ENCODE peak calls at places on chromosomes 12 and 14, in four cellular contexts. B is K562, R is DND-41, Q is GM12878. V is an unnamed sample. For H4K20me1, the result is how much of the 10 kb centered on the place peaks cover.

GRCh38 chr12:73629171-73629570 is 908.5 kb upstream of the ATXN7L3B start:
- DNase-seq in R (no peak), Q (no peak), B (no peak), V (no peak)

GRCh38 chr12:576613-577110 is 86.6 kb downstream of the NINJ2 start:
- DNase-seq in R (no peak), Q (no peak), B (no peak), V (no peak)

GRCh38 chr12:56591111-56591510 is 39.0 kb downstream of the BAZ2A start:
- DNase-seq in R (no peak), B (no peak), Q (no peak), V (no peak)

GRCh38 chr14:96264850-96265249 is 8.8 kb downstream of the BDKRB1 start:
- DNase-seq in Q (no peak), B (no peak), R (no peak), V (no peak)

GRCh38 chr14:100676089-100676685 is 50.5 kb upstream of the DLK1 start:
- DNase-seq in B (peak), R (no peak), Q (no peak), V (no peak)

GRCh38 chr12:92144045-92144630 is 1.5 kb downstream of the BTG1 start:
- DNase-seq in Q (no peak), B (peak), R (peak), V (peak)

GRCh38 chr14:38662781-38663180 is 406.9 kb upstream of the CLEC14A start:
- DNase-seq in Q (no peak), B (no peak), R (no peak), V (peak)

GRCh38 chr12:56366948-56367347 is 4.3 kb upstream of the APOF start:
- DNase-seq in B (no peak), R (no peak), Q (no peak), V (no peak)

GRCh38 chr14:104656014-104656714 is 33.3 kb upstream of the INF2 start:
- DNase-seq in Q (no peak), B (no peak), R (no peak), V (no peak)

GRCh38 chr14:72443991-72444431 is 449.9 kb downstream of the DPF3 start:
- DNase-seq in Q (peak), B (no peak), R (peak), V (no peak)

GRCh38 chr12:57485695-57486094 is 2.2 kb upstream of the MARS1 start:
- DNase-seq in Q (no peak), B (no peak), R (no peak), V (no peak)

GRCh38 chr12:66092559-66093269 is 37.8 kb downstream of the LLPH start:
- DNase-seq in B (no peak), Q (no peak), R (no peak), V (no peak)

GRCh38 chr12:44875417-44875953 is 630 bp downstream of the NELL2 start:
- DNase-seq in R (no peak), B (no peak), Q (no peak), V (no peak)

GRCh38 chr14:51680031-51680430 is 28.3 kb downstream of the FRMD6 start:
- DNase-seq in B (no peak), Q (no peak), R (no peak), V (no peak)
- H3K4me2 ChIP-seq in B (no peak), Q (no peak), R (no peak), V (no peak)

DNA sequence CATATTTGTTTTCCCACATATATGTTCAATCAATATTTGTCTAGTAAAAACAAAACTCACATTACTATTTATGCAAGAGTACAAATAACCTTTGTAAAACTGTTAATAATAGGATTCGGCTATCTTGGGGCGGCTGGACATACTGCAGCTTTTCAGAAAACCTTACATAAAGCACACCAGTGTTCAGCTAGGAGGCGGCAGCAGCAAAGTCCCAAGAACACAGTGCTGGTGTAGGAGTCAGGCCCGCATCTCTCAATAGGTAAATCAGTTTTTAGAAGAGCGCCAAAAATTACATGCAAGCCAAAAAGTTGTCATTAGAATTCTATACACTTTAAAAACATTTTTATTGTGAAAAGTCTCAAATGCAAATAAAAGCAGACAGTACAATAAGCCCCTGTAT is 37.5 kb downstream of the CCDC88C start:
- DNase-seq in B (no peak), R (no peak), Q (no peak), V (no peak)
- H4K20me1 ChIP-seq in B (under half), R (half or more), Q (under half), V (under half)

GRCh38 chr12:32265461-32265860 is 133.9 kb upstream of the FGD4 start:
- DNase-seq in B (no peak), R (no peak), Q (no peak), V (no peak)
- H3K4me3 ChIP-seq in B (no peak), R (no peak), Q (no peak), V (no peak)

DNA sequence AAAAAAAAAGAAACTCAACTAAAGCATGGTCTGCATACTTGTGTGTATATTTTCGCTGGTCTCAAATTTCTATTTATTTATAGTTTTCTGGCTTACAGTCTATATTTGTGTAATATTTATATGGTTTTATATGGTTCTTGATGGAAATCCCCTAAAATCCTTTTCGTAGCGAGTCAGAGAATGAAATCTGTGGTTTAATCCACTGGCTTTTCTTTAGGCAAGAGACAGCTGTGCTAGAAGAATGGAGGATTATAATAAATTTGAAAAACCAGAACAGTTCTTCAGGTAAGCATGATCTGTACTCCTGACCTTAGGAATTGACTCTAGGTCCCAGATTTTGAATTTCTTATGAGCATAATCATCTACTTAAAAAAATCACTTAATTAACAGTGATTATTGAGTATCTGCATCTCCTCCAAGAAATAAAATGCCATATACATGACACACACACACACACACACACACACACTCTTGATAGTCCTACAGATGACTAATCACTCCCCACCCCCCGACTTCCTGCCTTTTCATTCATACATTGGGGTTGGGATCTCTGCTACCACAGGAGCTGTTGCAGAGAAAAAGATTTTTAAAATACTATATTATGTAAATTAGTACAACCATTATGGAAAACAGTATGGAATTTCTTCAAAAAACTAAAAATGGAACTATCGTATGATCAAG is 113.4 kb downstream of the CRADD start:
- DNase-seq in B (peak), Q (no peak), R (peak), V (peak)
- H3K4me2 ChIP-seq in B (no peak), Q (no peak), R (peak), V (peak)

GRCh38 chr12:132506328-132506727 is 16.4 kb downstream of the FBRSL1 start:
- DNase-seq in R (no peak), Q (no peak), B (no peak), V (no peak)
- H4K20me1 ChIP-seq in R (half or more), Q (under half), B (half or more), V (half or more)

GRCh38 chr12:2960432-2960956 is 1.3 kb downstream of the TEAD4 start:
- DNase-seq in B (no peak), Q (no peak), R (no peak), V (peak)

GRCh38 chr12:2963760-2964292 is 4.6 kb downstream of the TEAD4 start:
- DNase-seq in B (no peak), Q (no peak), R (no peak), V (no peak)

GRCh38 chr12:2961705-2962104 is 2.5 kb downstream of the TEAD4 start:
- DNase-seq in R (no peak), B (no peak), Q (no peak), V (no peak)

GRCh38 chr12:2960996-2961616 is 1.9 kb downstream of the TEAD4 start:
- DNase-seq in Q (no peak), R (no peak), B (no peak), V (no peak)

GRCh38 chr12:2963154-2963759 is 4.1 kb downstream of the TEAD4 start:
- DNase-seq in R (no peak), Q (no peak), B (no peak), V (no peak)
- H3K4me3 ChIP-seq in R (no peak), Q (no peak), B (no peak), V (no peak)

DNA sequence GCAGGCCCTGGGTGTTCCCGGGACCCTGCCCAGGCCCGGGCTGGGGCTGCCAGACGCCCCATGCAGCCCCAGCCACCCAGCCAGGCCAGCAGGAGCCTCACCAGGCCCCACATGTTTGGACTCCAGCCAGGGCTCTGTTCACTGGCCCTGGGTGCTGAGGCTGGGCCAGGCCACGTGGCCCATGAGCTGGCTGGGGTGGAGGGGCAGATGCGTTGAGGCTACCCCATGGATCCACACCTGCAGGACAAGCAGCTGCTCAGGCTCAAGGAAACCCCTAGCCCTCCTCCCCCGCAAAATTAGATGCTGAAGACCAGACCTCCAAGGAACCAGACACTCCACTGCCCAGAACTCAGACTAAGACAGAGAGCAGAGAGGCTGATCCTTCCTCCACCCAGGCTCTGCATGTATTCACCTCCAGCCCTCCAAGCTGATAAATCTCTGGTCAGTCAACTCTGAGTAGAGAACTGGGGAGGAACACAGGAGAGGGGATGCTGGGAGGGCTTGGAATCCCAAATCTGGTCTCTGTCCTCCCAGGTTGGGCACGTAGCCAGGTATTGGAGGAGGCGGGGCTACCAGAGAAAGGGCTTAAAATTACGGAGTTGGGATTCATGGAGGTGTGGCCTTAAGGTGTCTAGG is 1.6 kb downstream of the CDH24 start:
- DNase-seq in Q (no peak), B (peak), R (no peak), V (no peak)
- H3K4me2 ChIP-seq in Q (peak), B (peak), R (no peak), V (peak)

GRCh38 chr12:96347130-96347699 is 53.0 kb downstream of the CDK17 start:
- DNase-seq in Q (no peak), R (peak), B (no peak), V (no peak)
- H4K20me1 ChIP-seq in Q (under half), R (under half), B (under half), V (under half)

V was measured in PC-9.